ENCODE peak calls at places on chromosomes 4 and X, in seven cellular contexts. R is activated T-cell treated with anti-CD3 and anti-CD28 coated beads for 1 hour, A is NCI-H446 treated with DMSO at 0.1 percent for 48 hours, F is HuH-7.5, P is M059J, E is SJSA1, D is kidney tubule cell. W is an unnamed sample.

GRCh38 chr4:119695216-119695615 is 66.6 kb upstream of the PDE5A start:
- DNase-seq in D (no peak), A (no peak), F (no peak), E (no peak), R (no peak), P (no peak), W (no peak)

GRCh38 chr4:154329939-154330338 is 161.7 kb downstream of the DCHS2 start:
- DNase-seq in E (no peak), F (no peak), D (no peak), R (no peak), P (no peak), A (no peak), W (no peak)

GRCh38 chr4:131366724-131367123 is 1782.4 kb upstream of the PCDH10 start:
- DNase-seq in R (no peak), D (no peak), A (no peak), P (no peak), F (no peak), E (no peak), W (no peak)

GRCh38 chrX:47620303-47620685 is 637 bp upstream of the SYN1 start:
- DNase-seq in A (no peak), P (no peak), E (no peak), D (no peak), F (no peak), R (no peak), W (no peak)

GRCh38 chrX:28120076-28120475 is 138.8 kb upstream of the DCAF8L1 start:
- DNase-seq in R (no peak), E (no peak), P (no peak), A (no peak), F (no peak), D (peak), W (no peak)

GRCh38 chr4:10746371-10747143 is 62.0 kb upstream of the CLNK start:
- DNase-seq in F (no peak), R (no peak), D (no peak), E (no peak), A (peak), P (peak), W (no peak)

GRCh38 chr4:77652237-77652897 is 46.7 kb downstream of the CXCL13 start:
- DNase-seq in D (peak), A (no peak), E (no peak), F (no peak), P (no peak), R (no peak), W (no peak)

GRCh38 chr4:88007304-88008132 is at the start of gene PKD2:
- DNase-seq in E (peak), D (peak), R (peak), A (peak), F (peak), P (peak), W (no peak)

GRCh38 chr4:22241415-22241814 is 274.5 kb downstream of the ADGRA3 start:
- DNase-seq in R (no peak), F (no peak), A (no peak), P (no peak), E (no peak), D (no peak), W (no peak)

GRCh38 chr4:119736559-119736958 is 108.0 kb upstream of the PDE5A start:
- DNase-seq in A (no peak), P (no peak), F (no peak), R (no peak), D (no peak), E (no peak), W (no peak)

GRCh38 chrX:11341274-11342256 is 48.4 kb downstream of the AMELX start:
- DNase-seq in D (peak), P (peak), R (no peak), E (no peak), F (no peak), A (no peak), W (no peak)

GRCh38 chrX:85244411-85245210 is 820 bp downstream of the ZNF711 start:
- DNase-seq in F (no peak), P (peak), A (peak), D (peak), E (peak), R (no peak), W (peak)

GRCh38 chr4:188110741-188111458 is 1.5 kb upstream of the TRIML2 start:
- DNase-seq in D (no peak), F (no peak), P (peak), R (no peak), E (no peak), A (no peak), W (no peak)

W was measured in NCI-H524 treated with DMSO at 0.1 percent for 48 hours.